ENCODE peak calls at places on chromosome 12, in five cellular contexts. P is tibial nerve, C is tibial artery, Z is NCI-H774, V is CMK. A is an unnamed sample.

GRCh38 chr12:128098725-128099124 is 168.2 kb upstream of the TMEM132C start:
- DNase-seq in P (no peak), C (no peak), Z (no peak), V (no peak), A (no peak)

GRCh38 chr12:32053881-32054624 is 52.6 kb upstream of the BICD1 start:
- DNase-seq in P (no peak), C (no peak), Z (no peak), V (no peak), A (no peak)

GRCh38 chr12:48420031-48420775 is 52.2 kb upstream of the ANP32D start:
- DNase-seq in P (no peak), C (no peak), Z (no peak), V (no peak), A (no peak)

GRCh38 chr12:121786441-121786825 is 7.1 kb downstream of the RHOF start:
- DNase-seq in P (no peak), C (no peak), Z (no peak), V (no peak), A (peak; percentile 98)

GRCh38 chr12:42163913-42164312 is 19.2 kb upstream of the GXYLT1 start:
- DNase-seq in P (no peak), C (no peak), Z (no peak), V (no peak), A (no peak)

GRCh38 chr12:47189753-47190152 is 110.0 kb upstream of the AMIGO2 start:
- DNase-seq in P (no peak), C (no peak), Z (no peak), V (no peak), A (no peak)

GRCh38 chr12:56261503-56262230 is 3.5 kb upstream of the ANKRD52 start:
- DNase-seq in P (no peak), C (no peak), Z (no peak), V (no peak), A (peak; percentile 73)

GRCh38 chr12:2397356-2398045 is 344.7 kb downstream of the CACNA1C start:
- DNase-seq in P (no peak), C (no peak), Z (no peak), V (no peak), A (no peak)

GRCh38 chr12:89544730-89545184 is 18.9 kb upstream of the POC1B start:
- DNase-seq in P (no peak), C (peak; percentile 29), Z (peak; percentile 19), V (no peak), A (no peak)

GRCh38 chr12:25839470-25839869 is 119.0 kb upstream of the RASSF8 start:
- DNase-seq in P (no peak), C (no peak), Z (peak; percentile 35), V (no peak), A (no peak)

GRCh38 chr12:55965941-55966407 is at the start of gene PMEL:
- DNase-seq in P (no peak), C (no peak), Z (no peak), V (no peak), A (peak; percentile 21)

GRCh38 chr12:109650808-109651207 is 62.8 kb upstream of the FAM222A start:
- DNase-seq in P (no peak), C (no peak), Z (no peak), V (no peak), A (no peak)

GRCh38 chr12:25017336-25017735 is 68.4 kb upstream of the BCAT1 start:
- DNase-seq in P (no peak), C (no peak), Z (no peak), V (no peak), A (no peak)

GRCh38 chr12:47931187-47931586 is 26.4 kb upstream of the VDR start:
- DNase-seq in P (no peak), C (no peak), Z (no peak), V (no peak), A (no peak)

GRCh38 chr12:113221997-113222729 is 899 bp downstream of the TPCN1 start:
- DNase-seq in P (no peak), C (no peak), Z (no peak), V (no peak), A (no peak)

GRCh38 chr12:6943719-6944380 is at the start of the genes C12orf57 and RNU7-1:
- DNase-seq in P (no peak), C (peak; percentile 75), Z (peak; percentile 86), V (peak; percentile 82), A (peak; percentile 82)

GRCh38 chr12:2836004-2836403 is 1.2 kb upstream of the NRIP2 start:
- DNase-seq in P (no peak), C (no peak), Z (no peak), V (no peak), A (no peak)

GRCh38 chr12:74111688-74112360 is 425.8 kb upstream of the ATXN7L3B start:
- DNase-seq in P (no peak), C (no peak), Z (no peak), V (no peak), A (no peak)

GRCh38 chr12:113266106-113266895 is 45.0 kb downstream of the TPCN1 start:
- DNase-seq in P (no peak), C (no peak), Z (no peak), V (no peak), A (no peak)

GRCh38 chr12:113407931-113408585 is 4.4 kb upstream of the SDS start:
- DNase-seq in P (no peak), C (no peak), Z (no peak), V (no peak), A (no peak)

GRCh38 chr12:43550831-43551270 is 1.2 kb downstream of the ADAMTS20 start:
- DNase-seq in P (no peak), C (no peak), Z (no peak), V (no peak), A (no peak)

GRCh38 chr12:8840938-8841633 is 18.7 kb downstream of the A2ML1 start:
- DNase-seq in P (no peak), C (no peak), Z (no peak), V (no peak), A (no peak)

GRCh38 chr12:10771132-10771733 is 31.2 kb downstream of the TAS2R7 start:
- DNase-seq in P (no peak), C (no peak), Z (no peak), V (no peak), A (peak; percentile 58)

GRCh38 chr12:108257004-108257403 is 82.1 kb downstream of the CMKLR1 start:
- DNase-seq in P (no peak), C (no peak), Z (no peak), V (no peak), A (no peak)

GRCh38 chr12:1217191-1217949 is 226.3 kb downstream of the ERC1 start:
- DNase-seq in P (no peak), C (no peak), Z (no peak), V (no peak), A (peak; percentile 25)

GRCh38 chr12:108302471-108303311 is 36.4 kb downstream of the CMKLR1 start:
- DNase-seq in P (peak; percentile 84), C (peak; percentile 89), Z (no peak), V (no peak), A (peak; percentile 23)

GRCh38 chr12:76706099-76706498 is 57.8 kb upstream of the ZDHHC17 start:
- DNase-seq in P (no peak), C (no peak), Z (no peak), V (peak; percentile 12), A (no peak)

GRCh38 chr12:84757978-84758377 is 154.6 kb downstream of the SLC6A15 start:
- DNase-seq in P (no peak), C (peak; percentile 42), Z (no peak), V (no peak), A (no peak)

GRCh38 chr12:33480366-33480765 is 40.7 kb upstream of the SYT10 start:
- DNase-seq in P (no peak), C (no peak), Z (no peak), V (no peak), A (no peak)

GRCh38 chr12:116642683-116643082 is 83.5 kb downstream of the MAP1LC3B2 start:
- DNase-seq in P (no peak), C (no peak), Z (no peak), V (peak; percentile 12), A (no peak)